ENCODE peak calls at places on chromosomes 1 and 21, in five cellular contexts. L, F, A, S and V are unnamed samples.

GRCh38 chr1:214325401-214325800 is 44.4 kb downstream of the SMYD2 start:
- DNase-seq in L (no peak), F (no peak), A (no peak), S (no peak), V (no peak)

GRCh38 chr1:150405660-150406059 is 41.7 kb downstream of the RPRD2 start:
- DNase-seq in L (no peak), F (no peak), A (no peak), S (no peak), V (no peak)

GRCh38 chr1:219990782-219991510 is 55.4 kb downstream of the EPRS1 start:
- DNase-seq in L (peak), F (no peak), A (peak), S (peak), V (no peak)

GRCh38 chr1:241413386-241413785 is 56.4 kb upstream of the RGS7 start:
- DNase-seq in L (peak), F (no peak), A (peak), S (peak), V (no peak)

GRCh38 chr1:54228638-54229079 is 28.7 kb downstream of the MRPL37 start:
- DNase-seq in L (no peak), F (no peak), A (no peak), S (no peak), V (no peak)

GRCh38 chr1:234553241-234554156 is 56.5 kb downstream of the IRF2BP2 start:
- DNase-seq in L (peak), F (no peak), A (peak), S (peak), V (no peak)

GRCh38 chr1:40404670-40405462 is 31.3 kb downstream of the SMAP2 start:
- DNase-seq in L (peak), F (peak), A (peak), S (peak), V (no peak)

GRCh38 chr1:59692591-59692990 is 122.2 kb upstream of the HOOK1 start:
- DNase-seq in L (peak), F (no peak), A (peak), S (peak), V (no peak)

GRCh38 chr1:5643360-5644090 is 348.7 kb downstream of the NPHP4 start:
- DNase-seq in L (no peak), F (no peak), A (no peak), S (no peak), V (no peak)

GRCh38 chr1:20255666-20256065 is 35.0 kb upstream of the VWA5B1 start:
- DNase-seq in L (peak), F (no peak), A (peak), S (peak), V (no peak)

GRCh38 chr1:53394306-53394705 is 64.9 kb upstream of the DMRTB1 start:
- DNase-seq in L (no peak), F (no peak), A (no peak), S (no peak), V (no peak)

GRCh38 chr1:99580451-99580850 is 65.5 kb upstream of the PALMD start:
- DNase-seq in L (peak), F (no peak), A (no peak), S (peak), V (peak)

GRCh38 chr1:5751833-5752714 is 240.2 kb downstream of the NPHP4 start:
- DNase-seq in L (no peak), F (peak), A (no peak), S (no peak), V (no peak)

GRCh38 chr1:106396023-106396422 is 660.5 kb upstream of the PRMT6 start:
- DNase-seq in L (no peak), F (no peak), A (no peak), S (no peak), V (no peak)

GRCh38 chr21:35189077-35189863 is 140.2 kb upstream of the RUNX1 start:
- DNase-seq in L (peak), F (no peak), A (peak), S (peak), V (no peak)

GRCh38 chr1:239587066-239587465 is 200.7 kb downstream of the CHRM3 start:
- DNase-seq in L (no peak), F (no peak), A (no peak), S (no peak), V (no peak)

GRCh38 chr1:7591565-7591964 is 179.5 kb upstream of the VAMP3 start:
- DNase-seq in L (no peak), F (no peak), A (no peak), S (no peak), V (no peak)

GRCh38 chr1:24964811-24965570 is 34.9 kb upstream of the RUNX3 start:
- DNase-seq in L (peak), F (no peak), A (peak), S (no peak), V (peak)

GRCh38 chr1:201538618-201539551 is at the start of gene NAV1:
- DNase-seq in L (peak), F (peak), A (peak), S (peak), V (peak)

GRCh38 chr1:165279831-165280351 is 76.6 kb downstream of the LMX1A start:
- DNase-seq in L (no peak), F (no peak), A (no peak), S (no peak), V (no peak)

GRCh38 chr21:36510911-36511310 is 31.0 kb upstream of the CLDN14 start:
- DNase-seq in L (no peak), F (no peak), A (no peak), S (no peak), V (no peak)

GRCh38 chr1:117592155-117592554 is 13.7 kb upstream of the TENT5C start:
- DNase-seq in L (no peak), F (no peak), A (peak), S (no peak), V (no peak)

GRCh38 chr1:190436615-190437014 is 41.0 kb downstream of the BRINP3 start:
- DNase-seq in L (peak), F (no peak), A (no peak), S (peak), V (no peak)

GRCh38 chr1:29900086-29900485 is 663.8 kb downstream of the PTPRU start:
- DNase-seq in L (no peak), F (no peak), A (no peak), S (no peak), V (no peak)